ENCODE peak calls at places on chromosomes 2 and 18, in four cellular contexts. One of them, this sample, is unnamed.

GRCh38 chr2:101420623-101421022 is 33.3 kb upstream of the CREG2 start:
- DNase-seq in endothelial cell: no peak
- DNase-seq in prostate gland: no peak
- DNase-seq in DND-41: no peak
- DNase-seq in this sample: peak; percentile 45

GRCh38 chr2:56015631-56016251 is 92.2 kb upstream of the EFEMP1 start:
- DNase-seq in prostate gland: no peak
- DNase-seq in endothelial cell: peak; percentile 30
- DNase-seq in DND-41: no peak
- DNase-seq in this sample: no peak

GRCh38 chr2:173754169-173754568 is 211.0 kb downstream of the SP3 start:
- DNase-seq in DND-41: no peak
- DNase-seq in endothelial cell: no peak
- DNase-seq in prostate gland: no peak
- DNase-seq in this sample: no peak

GRCh38 chr2:79223539-79223938 is 64.0 kb upstream of the REG3A start:
- DNase-seq in DND-41: no peak
- DNase-seq in prostate gland: no peak
- DNase-seq in endothelial cell: no peak
- DNase-seq in this sample: no peak

GRCh38 chr2:119023534-119023933 is 81.5 kb downstream of the MARCO start:
- DNase-seq in endothelial cell: no peak
- DNase-seq in DND-41: no peak
- DNase-seq in prostate gland: no peak
- DNase-seq in this sample: no peak

GRCh38 chr2:165791811-165792454 is 2.1 kb downstream of the GALNT3 start:
- DNase-seq in DND-41: no peak
- DNase-seq in prostate gland: no peak
- DNase-seq in endothelial cell: no peak
- DNase-seq in this sample: peak; percentile 14

GRCh38 chr18:8856769-8857393 is 151.5 kb downstream of the MTCL1 start:
- DNase-seq in endothelial cell: no peak
- DNase-seq in DND-41: no peak
- DNase-seq in prostate gland: no peak
- DNase-seq in this sample: no peak

GRCh38 chr18:7221424-7222155 is 9.3 kb upstream of the LRRC30 start:
- DNase-seq in DND-41: peak; percentile 11
- DNase-seq in prostate gland: peak; percentile 20
- DNase-seq in endothelial cell: peak; percentile 67
- DNase-seq in this sample: peak; percentile 86

GRCh38 chr2:183838295-183838694 is 714.1 kb downstream of the NUP35 start:
- DNase-seq in prostate gland: no peak
- DNase-seq in DND-41: no peak
- DNase-seq in endothelial cell: no peak
- DNase-seq in this sample: no peak

GRCh38 chr18:13612111-13612997 is 114.0 kb downstream of the FAM210A start:
- DNase-seq in endothelial cell: no peak
- DNase-seq in DND-41: peak; percentile 98
- DNase-seq in prostate gland: no peak
- DNase-seq in this sample: no peak

GRCh38 chr2:163207706-163208370 is 369.3 kb upstream of the KCNH7 start:
- DNase-seq in DND-41: no peak
- DNase-seq in prostate gland: no peak
- DNase-seq in endothelial cell: no peak
- DNase-seq in this sample: no peak

GRCh38 chr2:158809816-158810215 is 14.7 kb downstream of the DAPL1 start:
- DNase-seq in endothelial cell: no peak
- DNase-seq in DND-41: no peak
- DNase-seq in prostate gland: no peak
- DNase-seq in this sample: no peak

GRCh38 chr2:170953976-170954375 is 24.9 kb downstream of the GORASP2 start:
- DNase-seq in prostate gland: no peak
- DNase-seq in endothelial cell: no peak
- DNase-seq in DND-41: no peak
- DNase-seq in this sample: no peak

GRCh38 chr18:13617826-13618515 is 108.4 kb downstream of the FAM210A start:
- DNase-seq in prostate gland: no peak
- DNase-seq in DND-41: no peak
- DNase-seq in endothelial cell: no peak
- DNase-seq in this sample: no peak

GRCh38 chr2:140997997-140998396 is 1132.8 kb downstream of the LRP1B start:
- DNase-seq in prostate gland: no peak
- DNase-seq in endothelial cell: no peak
- DNase-seq in DND-41: no peak
- DNase-seq in this sample: peak; percentile 19

GRCh38 chr18:45222200-45222599 is 393.1 kb upstream of the SLC14A2 start:
- DNase-seq in endothelial cell: no peak
- DNase-seq in DND-41: no peak
- DNase-seq in prostate gland: no peak
- DNase-seq in this sample: no peak

GRCh38 chr2:183493060-183493459 is 368.8 kb downstream of the NUP35 start:
- DNase-seq in DND-41: no peak
- DNase-seq in prostate gland: no peak
- DNase-seq in endothelial cell: no peak
- DNase-seq in this sample: no peak

GRCh38 chr2:221758076-221758475 is 186.0 kb upstream of the EPHA4 start:
- DNase-seq in DND-41: no peak
- DNase-seq in endothelial cell: no peak
- DNase-seq in prostate gland: no peak
- DNase-seq in this sample: peak; percentile 23

GRCh38 chr2:158191076-158191566 is 89.4 kb downstream of the UPP2 start:
- DNase-seq in DND-41: peak; percentile 40
- DNase-seq in prostate gland: no peak
- DNase-seq in endothelial cell: no peak
- DNase-seq in this sample: no peak

GRCh38 chr2:201952212-201952611 is 81.4 kb upstream of the FZD7 start:
- DNase-seq in DND-41: no peak
- DNase-seq in prostate gland: no peak
- DNase-seq in endothelial cell: no peak
- DNase-seq in this sample: no peak

GRCh38 chr2:206082298-206082843 is 3.6 kb downstream of the INO80D start:
- DNase-seq in endothelial cell: no peak
- DNase-seq in DND-41: no peak
- DNase-seq in prostate gland: no peak
- DNase-seq in this sample: no peak

GRCh38 chr18:49913221-49913620 is 99.9 kb upstream of the ACAA2 start:
- DNase-seq in endothelial cell: no peak
- DNase-seq in prostate gland: no peak
- DNase-seq in DND-41: no peak
- DNase-seq in this sample: no peak

GRCh38 chr2:101012706-101013181 is 10.7 kb downstream of the RPL31 start:
- DNase-seq in prostate gland: peak; percentile 33
- DNase-seq in endothelial cell: peak; percentile 55
- DNase-seq in DND-41: peak; percentile 48
- DNase-seq in this sample: peak; percentile 67

GRCh38 chr2:180012523-180012922 is 5.4 kb upstream of the CWC22 start:
- DNase-seq in prostate gland: no peak
- DNase-seq in DND-41: no peak
- DNase-seq in endothelial cell: no peak
- DNase-seq in this sample: peak; percentile 84

GRCh38 chr2:200405599-200406298 is 99.3 kb downstream of the SPATS2L start:
- DNase-seq in DND-41: no peak
- DNase-seq in prostate gland: peak; percentile 57
- DNase-seq in endothelial cell: no peak
- DNase-seq in this sample: peak; percentile 87

DNA sequence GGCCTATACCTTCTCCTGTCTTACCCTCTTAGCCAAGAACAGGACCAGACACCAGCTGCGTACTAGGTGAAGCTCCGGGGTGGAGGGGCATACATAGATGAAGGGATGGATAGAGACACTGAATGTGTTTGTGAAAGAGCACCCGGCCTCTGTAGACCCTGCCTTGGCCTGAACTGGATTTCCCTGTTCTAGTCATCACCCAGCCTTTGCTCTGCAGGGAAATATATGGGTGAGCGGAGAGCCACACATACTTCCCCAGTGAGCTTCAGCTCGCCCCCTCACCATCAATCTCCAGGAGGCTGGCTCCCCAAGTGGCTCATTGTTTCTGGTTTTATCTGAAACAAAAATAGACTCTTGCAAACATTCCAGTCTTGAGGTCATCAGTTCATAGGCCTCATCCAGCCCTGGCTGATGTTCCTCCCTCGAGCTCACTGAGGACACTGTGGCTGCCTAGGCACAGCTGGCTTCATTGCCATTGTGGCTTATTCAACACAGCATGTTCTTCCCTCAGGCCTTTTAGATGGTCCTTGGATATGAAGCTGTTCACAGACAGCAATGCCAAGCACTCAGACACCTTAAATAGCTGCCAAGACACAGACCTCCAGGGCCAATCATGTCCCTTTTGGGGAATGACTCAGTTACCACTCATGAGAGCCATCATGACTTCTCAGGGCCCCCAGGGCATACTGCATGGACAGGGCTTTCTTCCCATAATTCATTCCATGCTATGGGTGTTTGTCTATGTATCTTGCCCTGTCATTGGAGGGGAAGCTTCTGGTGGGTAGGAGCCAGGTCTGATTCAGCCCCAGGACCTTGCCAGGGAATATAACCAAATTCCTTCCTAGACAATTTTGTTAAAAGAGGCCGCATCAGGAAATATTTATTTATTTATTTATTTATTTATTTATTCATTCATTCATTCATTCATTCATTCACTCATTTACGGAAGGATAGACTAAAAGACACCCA is 82.4 kb downstream of the TTC32 start:
- DNase-seq in DND-41: no peak
- DNase-seq in endothelial cell: no peak
- DNase-seq in prostate gland: no peak
- DNase-seq in this sample: peak; percentile 47
- TF ChIP-seq CTCF in DND-41: no peak
- TF ChIP-seq CTCF in endothelial cell: no peak
- TF ChIP-seq CTCF in prostate gland: no peak
- TF ChIP-seq CTCF in this sample: no peak

GRCh38 chr2:1837458-1837857 is 93.1 kb upstream of the PXDN start:
- DNase-seq in prostate gland: peak; percentile 27
- DNase-seq in endothelial cell: no peak
- DNase-seq in DND-41: no peak
- DNase-seq in this sample: no peak

GRCh38 chr2:1838426-1838825 is 94.1 kb upstream of the PXDN start:
- DNase-seq in endothelial cell: no peak
- DNase-seq in prostate gland: no peak
- DNase-seq in DND-41: no peak
- DNase-seq in this sample: no peak

GRCh38 chr2:1840046-1840445 is 95.7 kb upstream of the PXDN start:
- DNase-seq in endothelial cell: no peak
- DNase-seq in prostate gland: no peak
- DNase-seq in DND-41: no peak
- DNase-seq in this sample: no peak

GRCh38 chr2:1837022-1837421 is 92.7 kb upstream of the PXDN start:
- DNase-seq in prostate gland: no peak
- DNase-seq in endothelial cell: no peak
- DNase-seq in DND-41: no peak
- DNase-seq in this sample: no peak

GRCh38 chr2:1839066-1839756 is 94.9 kb upstream of the PXDN start:
- DNase-seq in prostate gland: no peak
- DNase-seq in DND-41: no peak
- DNase-seq in endothelial cell: no peak
- DNase-seq in this sample: no peak
- TF ChIP-seq CTCF in prostate gland: no peak
- TF ChIP-seq CTCF in DND-41: no peak
- TF ChIP-seq CTCF in endothelial cell: no peak
- TF ChIP-seq CTCF in this sample: no peak

GRCh38 chr2:174797792-174798276 is 33.6 kb upstream of the CHRNA1 start:
- DNase-seq in DND-41: no peak
- DNase-seq in prostate gland: no peak
- DNase-seq in endothelial cell: no peak
- DNase-seq in this sample: no peak

GRCh38 chr2:174796319-174796771 is 32.1 kb upstream of the CHRNA1 start:
- DNase-seq in endothelial cell: no peak
- DNase-seq in prostate gland: no peak
- DNase-seq in DND-41: no peak
- DNase-seq in this sample: no peak

GRCh38 chr2:174800436-174801195 is 36.3 kb upstream of the CHRNA1 start:
- DNase-seq in endothelial cell: no peak
- DNase-seq in prostate gland: no peak
- DNase-seq in DND-41: no peak
- DNase-seq in this sample: no peak

GRCh38 chr2:174802459-174802858 is 38.2 kb upstream of the CHRNA1 start:
- DNase-seq in DND-41: no peak
- DNase-seq in prostate gland: no peak
- DNase-seq in endothelial cell: no peak
- DNase-seq in this sample: no peak

DNA sequence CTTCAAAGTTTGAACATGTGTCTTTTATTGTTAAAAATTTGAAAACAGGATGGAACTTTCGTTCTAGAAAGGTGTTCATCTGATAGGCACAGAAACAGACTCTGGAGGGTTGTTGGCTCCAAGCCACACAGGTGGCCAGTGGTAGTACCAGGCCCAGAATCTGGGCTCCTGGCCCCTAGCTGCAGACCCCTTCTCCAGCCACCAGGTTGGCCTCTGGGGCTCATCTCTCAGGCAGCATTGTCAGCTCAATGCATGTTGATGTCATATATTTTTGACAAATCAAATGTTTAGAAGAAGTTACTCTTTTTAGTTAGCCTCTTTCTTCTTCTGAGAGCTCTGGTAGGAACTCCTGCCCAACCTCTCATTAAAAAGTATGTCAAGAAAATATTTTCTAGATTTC is 34.5 kb upstream of the CHRNA1 start:
- DNase-seq in DND-41: no peak
- DNase-seq in prostate gland: no peak
- DNase-seq in endothelial cell: no peak
- DNase-seq in this sample: no peak
- TF ChIP-seq CTCF in DND-41: no peak
- TF ChIP-seq CTCF in prostate gland: no peak
- TF ChIP-seq CTCF in endothelial cell: peak; percentile 16
- TF ChIP-seq CTCF in this sample: no peak

DNA sequence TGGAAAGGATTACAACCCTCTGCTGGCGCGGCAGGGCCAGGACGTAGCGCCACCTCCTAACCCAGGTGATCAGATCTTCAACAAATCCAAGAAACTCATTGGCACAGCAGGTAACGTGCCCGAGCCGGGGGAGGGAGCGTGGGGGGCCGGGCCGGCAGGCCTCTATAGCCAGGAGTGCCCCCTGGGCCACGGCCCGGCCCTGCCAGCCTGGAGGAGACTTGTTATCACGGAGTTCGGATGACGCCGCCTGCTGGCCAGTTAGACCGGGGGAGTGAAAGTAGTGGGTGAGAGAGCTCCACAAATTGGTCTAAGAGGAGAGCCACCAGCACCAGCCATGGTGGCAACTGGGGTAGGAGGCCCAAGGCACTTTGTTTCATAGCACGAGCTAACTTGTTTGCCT is 8.6 kb upstream of the TMEM214 start:
- DNase-seq in endothelial cell: peak; percentile 67
- DNase-seq in DND-41: no peak
- DNase-seq in prostate gland: no peak
- DNase-seq in this sample: no peak
- TF ChIP-seq CTCF in endothelial cell: peak; percentile 56
- TF ChIP-seq CTCF in DND-41: no peak
- TF ChIP-seq CTCF in prostate gland: no peak
- TF ChIP-seq CTCF in this sample: peak; percentile 17

GRCh38 chr18:79747156-79747845 is 50.4 kb upstream of the KCNG2 start:
- DNase-seq in DND-41: no peak
- DNase-seq in prostate gland: no peak
- DNase-seq in endothelial cell: no peak
- DNase-seq in this sample: no peak
- TF ChIP-seq CTCF in DND-41: peak; percentile 24
- TF ChIP-seq CTCF in prostate gland: no peak
- TF ChIP-seq CTCF in endothelial cell: no peak
- TF ChIP-seq CTCF in this sample: no peak

GRCh38 chr18:63366270-63366990 is 576 bp downstream of the KDSR start:
- DNase-seq in DND-41: peak; percentile 73
- DNase-seq in endothelial cell: peak; percentile 32
- DNase-seq in prostate gland: peak; percentile 70
- DNase-seq in this sample: peak; percentile 55
- TF ChIP-seq CTCF in DND-41: no peak
- TF ChIP-seq CTCF in endothelial cell: no peak
- TF ChIP-seq CTCF in prostate gland: no peak
- TF ChIP-seq CTCF in this sample: no peak

This sample was measured in fibroblast of pulmonary artery.